ENCODE peak calls at places on chromosomes 11 and 22, in five cellular contexts. One of them, this sample, is unnamed.

GRCh38 chr11:65545853-65546216 is 12.3 kb downstream of the LTBP3 start:
- DNase-seq in K562: no peak
- DNase-seq in HepG2: no peak
- DNase-seq in H1: no peak
- DNase-seq in GM12878: no peak
- DNase-seq in this sample: no peak

GRCh38 chr11:119739021-119739703 is 10.2 kb upstream of the NECTIN1 start:
- DNase-seq in K562: no peak
- DNase-seq in HepG2: no peak
- DNase-seq in H1: no peak
- DNase-seq in GM12878: no peak
- DNase-seq in this sample: no peak

GRCh38 chr11:23423119-23423518 is 562.8 kb upstream of the CCDC179 start:
- DNase-seq in K562: no peak
- DNase-seq in HepG2: no peak
- DNase-seq in H1: no peak
- DNase-seq in GM12878: no peak
- DNase-seq in this sample: no peak

GRCh38 chr11:86760577-86760976 is 39.8 kb upstream of the PRSS23 start:
- DNase-seq in K562: no peak
- DNase-seq in HepG2: no peak
- DNase-seq in H1: no peak
- DNase-seq in GM12878: no peak
- DNase-seq in this sample: no peak

GRCh38 chr11:36447514-36447913 is 62.6 kb downstream of the TRAF6 start:
- DNase-seq in K562: no peak
- DNase-seq in HepG2: no peak
- DNase-seq in H1: no peak
- DNase-seq in GM12878: no peak
- DNase-seq in this sample: no peak

GRCh38 chr11:75547617-75548054 is 14.4 kb upstream of the SERPINH1 start:
- DNase-seq in K562: peak; percentile 91
- DNase-seq in HepG2: peak; percentile 64
- DNase-seq in H1: peak; percentile 91
- DNase-seq in GM12878: no peak
- DNase-seq in this sample: peak; percentile 88

GRCh38 chr11:81394324-81394723 is 1339.3 kb downstream of the FAM181B start:
- DNase-seq in K562: no peak
- DNase-seq in HepG2: no peak
- DNase-seq in H1: no peak
- DNase-seq in GM12878: no peak
- DNase-seq in this sample: no peak

GRCh38 chr11:96961931-96962330 is 572.1 kb downstream of the JRKL start:
- DNase-seq in K562: no peak
- DNase-seq in HepG2: no peak
- DNase-seq in H1: no peak
- DNase-seq in GM12878: no peak
- DNase-seq in this sample: no peak

GRCh38 chr11:75386912-75387311 is 12.4 kb upstream of the RPS3 start:
- DNase-seq in K562: no peak
- DNase-seq in HepG2: no peak
- DNase-seq in H1: no peak
- DNase-seq in GM12878: no peak
- DNase-seq in this sample: no peak

GRCh38 chr22:20615021-20615420 is 107.6 kb downstream of the MED15 start:
- DNase-seq in K562: no peak
- DNase-seq in HepG2: no peak
- DNase-seq in H1: no peak
- DNase-seq in GM12878: no peak
- DNase-seq in this sample: no peak

GRCh38 chr22:35783943-35784614 is 66.4 kb downstream of the APOL5 start:
- DNase-seq in K562: no peak
- DNase-seq in HepG2: no peak
- DNase-seq in H1: no peak
- DNase-seq in GM12878: no peak
- DNase-seq in this sample: no peak

GRCh38 chr11:11732116-11732515 is 109.7 kb upstream of the USP47 start:
- DNase-seq in K562: no peak
- DNase-seq in HepG2: no peak
- DNase-seq in H1: no peak
- DNase-seq in GM12878: no peak
- DNase-seq in this sample: no peak

GRCh38 chr11:69295995-69296889 is 2.3 kb downstream of the MYEOV start:
- DNase-seq in K562: no peak
- DNase-seq in HepG2: peak; percentile 80
- DNase-seq in H1: no peak
- DNase-seq in GM12878: no peak
- DNase-seq in this sample: no peak

GRCh38 chr11:69294621-69295078 is 695 bp downstream of the MYEOV start:
- DNase-seq in K562: no peak
- DNase-seq in HepG2: no peak
- DNase-seq in H1: no peak
- DNase-seq in GM12878: no peak
- DNase-seq in this sample: no peak

GRCh38 chr11:69293819-69294505 is at the start of gene MYEOV:
- DNase-seq in K562: peak; percentile 98
- DNase-seq in HepG2: peak; percentile 34
- DNase-seq in H1: peak; percentile 80
- DNase-seq in GM12878: peak; percentile 16
- DNase-seq in this sample: peak; percentile 78

GRCh38 chr11:69296890-69297224 is 2.9 kb downstream of the MYEOV start:
- DNase-seq in K562: no peak
- DNase-seq in HepG2: no peak
- DNase-seq in H1: no peak
- DNase-seq in GM12878: no peak
- DNase-seq in this sample: no peak

GRCh38 chr11:69295079-69295994 is 1.4 kb downstream of the MYEOV start:
- DNase-seq in K562: peak; percentile 52
- DNase-seq in HepG2: no peak
- DNase-seq in H1: no peak
- DNase-seq in GM12878: no peak
- DNase-seq in this sample: no peak
- H3K9ac ChIP-seq in K562: peak overlapping the region; percentile 81
- H3K9ac ChIP-seq in HepG2: no peak overlapping the region
- H3K9ac ChIP-seq in H1: no peak overlapping the region
- H3K9ac ChIP-seq in GM12878: no peak overlapping the region
- H3K9ac ChIP-seq in this sample: no peak overlapping the region

DNA sequence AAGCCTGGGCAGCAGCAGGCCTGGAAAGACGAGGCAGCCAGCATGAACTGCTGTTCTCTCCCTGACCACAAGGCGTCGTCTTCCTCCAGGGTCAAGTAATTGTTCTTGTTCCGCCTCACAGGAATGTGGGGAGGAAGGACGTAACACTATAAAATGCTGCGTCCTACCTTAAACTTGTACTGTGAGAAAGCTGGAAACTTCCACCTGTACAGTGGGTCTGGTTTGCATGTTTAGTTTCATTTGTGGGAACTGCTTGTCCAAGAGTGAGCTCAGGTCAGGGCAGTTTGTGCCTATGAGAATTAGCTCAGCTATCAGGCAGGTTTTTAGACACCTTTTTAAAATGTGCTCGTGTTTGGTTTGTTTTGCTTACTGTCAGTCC is 55.2 kb downstream of the PANX1 start:
- DNase-seq in K562: peak; percentile 64
- DNase-seq in HepG2: peak; percentile 33
- DNase-seq in H1: peak; percentile 93
- DNase-seq in GM12878: peak; percentile 17
- DNase-seq in this sample: peak; percentile 33
- TF ChIP-seq GABPA in K562: no peak
- TF ChIP-seq GABPA in HepG2: no peak
- TF ChIP-seq GABPA in H1: no peak
- TF ChIP-seq GABPA in GM12878: peak; percentile 36
- TF ChIP-seq GABPA in this sample: no peak

GRCh38 chr11:8071616-8072581 is 9.1 kb upstream of the TUB start:
- DNase-seq in K562: no peak
- DNase-seq in HepG2: no peak
- DNase-seq in H1: no peak
- DNase-seq in GM12878: no peak
- DNase-seq in this sample: no peak

GRCh38 chr11:8069771-8070170 is 11.2 kb upstream of the TUB start:
- DNase-seq in K562: no peak
- DNase-seq in HepG2: no peak
- DNase-seq in H1: no peak
- DNase-seq in GM12878: no peak
- DNase-seq in this sample: no peak

GRCh38 chr11:8068605-8069221 is 12.3 kb upstream of the TUB start:
- DNase-seq in K562: peak; percentile 22
- DNase-seq in HepG2: peak; percentile 47
- DNase-seq in H1: no peak
- DNase-seq in GM12878: no peak
- DNase-seq in this sample: peak; percentile 70

GRCh38 chr11:8067929-8068575 is 13.0 kb upstream of the TUB start:
- DNase-seq in K562: no peak
- DNase-seq in HepG2: no peak
- DNase-seq in H1: peak; percentile 41
- DNase-seq in GM12878: no peak
- DNase-seq in this sample: peak; percentile 74

DNA sequence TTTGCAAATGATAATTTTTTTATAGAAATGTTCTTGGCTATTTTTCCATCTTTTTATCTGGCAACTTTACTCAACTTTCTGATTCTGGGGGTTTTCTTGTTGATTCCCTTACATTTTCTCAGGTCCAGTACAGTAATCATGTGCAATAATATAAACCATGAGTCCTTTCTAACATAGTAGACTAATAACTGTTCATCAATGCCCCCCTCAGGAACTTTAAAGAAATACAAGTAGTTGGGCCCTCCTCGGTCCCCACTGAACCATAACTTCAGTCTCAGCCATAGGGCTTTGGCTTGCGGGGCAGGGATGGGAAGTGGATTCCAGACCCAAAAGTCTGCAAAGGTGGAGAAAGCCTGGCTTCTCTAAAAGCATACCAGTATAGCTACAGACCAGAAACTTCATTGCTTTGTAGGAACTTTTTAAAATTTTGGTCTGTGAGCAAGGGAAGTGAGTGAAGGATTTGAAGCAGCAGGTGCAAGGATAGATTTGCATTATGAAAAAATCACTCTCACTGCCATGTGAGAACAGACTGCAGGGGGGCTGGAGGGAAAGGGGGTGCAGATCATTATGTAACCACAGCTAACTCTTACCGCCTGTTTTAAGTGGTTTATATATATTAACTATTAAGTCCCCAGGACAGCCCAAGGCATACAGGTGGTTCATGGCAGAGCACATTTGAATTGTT is 10.5 kb upstream of the TUB start:
- DNase-seq in K562: peak; percentile 51
- DNase-seq in HepG2: peak; percentile 20
- DNase-seq in H1: no peak
- DNase-seq in GM12878: no peak
- DNase-seq in this sample: peak; percentile 73
- H3K79me2 ChIP-seq in K562: no peaks in the 10 kb centered on the region
- H3K79me2 ChIP-seq in HepG2: no peaks in the 10 kb centered on the region
- H3K79me2 ChIP-seq in H1: no peaks in the 10 kb centered on the region
- H3K79me2 ChIP-seq in GM12878: no peaks in the 10 kb centered on the region
- H3K79me2 ChIP-seq in this sample: no peaks in the 10 kb centered on the region

GRCh38 chr11:104830080-104830479 is 68.2 kb downstream of the CASP12 start:
- DNase-seq in K562: no peak
- DNase-seq in HepG2: no peak
- DNase-seq in H1: no peak
- DNase-seq in GM12878: no peak
- DNase-seq in this sample: no peak
- H3K9ac ChIP-seq in K562: no peak overlapping the region
- H3K9ac ChIP-seq in HepG2: no peak overlapping the region
- H3K9ac ChIP-seq in H1: no peak overlapping the region
- H3K9ac ChIP-seq in GM12878: no peak overlapping the region
- H3K9ac ChIP-seq in this sample: no peak overlapping the region

This sample was measured in SK-N-SH.